ENCODE peak calls at places on chromosomes 7 and 10, in six cellular contexts. One of them, this sample, is unnamed.
A peak's percentile ranks its signal among the peaks of the same experiment; 100 is the strongest.

GRCh38 chr7:158997110-158997453 is 140.7 kb downstream of the DYNC2I1 start:
- DNase-seq in Panc1: no peak
- DNase-seq in HTR-8/SVneo: no peak
- DNase-seq in NCI-H146: no peak
- DNase-seq in AG08395: no peak
- DNase-seq in neural progenitor cell: no peak
- DNase-seq in this sample: no peak

GRCh38 chr10:116985611-116986010 is 19.4 kb downstream of the SHTN1 start:
- DNase-seq in neural progenitor cell: no peak
- DNase-seq in HTR-8/SVneo: no peak
- DNase-seq in AG08395: no peak
- DNase-seq in Panc1: no peak
- DNase-seq in NCI-H146: no peak
- DNase-seq in this sample: no peak

GRCh38 chr10:97292862-97293198 is 393 bp upstream of the ARHGAP19 start:
- DNase-seq in NCI-H146: no peak
- DNase-seq in HTR-8/SVneo: no peak
- DNase-seq in AG08395: no peak
- DNase-seq in neural progenitor cell: no peak
- DNase-seq in Panc1: no peak
- DNase-seq in this sample: no peak

GRCh38 chr7:70949862-70950261 is 182.1 kb upstream of the GALNT17 start:
- DNase-seq in HTR-8/SVneo: no peak
- DNase-seq in Panc1: no peak
- DNase-seq in AG08395: no peak
- DNase-seq in neural progenitor cell: no peak
- DNase-seq in NCI-H146: no peak
- DNase-seq in this sample: no peak

GRCh38 chr10:32065871-32066270 is 9.6 kb upstream of the KIF5B start:
- DNase-seq in NCI-H146: no peak
- DNase-seq in HTR-8/SVneo: peak; percentile 61
- DNase-seq in Panc1: no peak
- DNase-seq in AG08395: peak; percentile 48
- DNase-seq in neural progenitor cell: no peak
- DNase-seq in this sample: peak; percentile 28

GRCh38 chr7:43921423-43921822 is 4.8 kb upstream of the UBE2D4 start:
- DNase-seq in Panc1: no peak
- DNase-seq in neural progenitor cell: no peak
- DNase-seq in NCI-H146: no peak
- DNase-seq in HTR-8/SVneo: no peak
- DNase-seq in AG08395: no peak
- DNase-seq in this sample: no peak

GRCh38 chr7:107622429-107622828 is 38.2 kb upstream of the SLC26A4 start:
- DNase-seq in HTR-8/SVneo: no peak
- DNase-seq in Panc1: no peak
- DNase-seq in AG08395: peak; percentile 84
- DNase-seq in neural progenitor cell: no peak
- DNase-seq in NCI-H146: no peak
- DNase-seq in this sample: peak; percentile 32

GRCh38 chr10:23194966-23195845 is 3.1 kb downstream of the PTF1A start:
- DNase-seq in HTR-8/SVneo: no peak
- DNase-seq in NCI-H146: no peak
- DNase-seq in neural progenitor cell: peak; percentile 68
- DNase-seq in Panc1: no peak
- DNase-seq in AG08395: no peak
- DNase-seq in this sample: no peak

GRCh38 chr7:70915067-70915466 is 216.9 kb upstream of the GALNT17 start:
- DNase-seq in HTR-8/SVneo: no peak
- DNase-seq in AG08395: no peak
- DNase-seq in NCI-H146: no peak
- DNase-seq in neural progenitor cell: no peak
- DNase-seq in Panc1: no peak
- DNase-seq in this sample: no peak

GRCh38 chr7:19421871-19422270 is 276.6 kb upstream of the FERD3L start:
- DNase-seq in neural progenitor cell: no peak
- DNase-seq in Panc1: no peak
- DNase-seq in HTR-8/SVneo: no peak
- DNase-seq in NCI-H146: no peak
- DNase-seq in AG08395: no peak
- DNase-seq in this sample: no peak

GRCh38 chr7:130758429-130759056 is 24.5 kb upstream of the KLF14 start:
- DNase-seq in Panc1: peak; percentile 33
- DNase-seq in NCI-H146: peak; percentile 21
- DNase-seq in neural progenitor cell: peak; percentile 61
- DNase-seq in AG08395: peak; percentile 59
- DNase-seq in HTR-8/SVneo: peak; percentile 38
- DNase-seq in this sample: peak; percentile 34

GRCh38 chr7:150781016-150781415 is 19.1 kb downstream of the TMEM176B start:
- DNase-seq in NCI-H146: no peak
- DNase-seq in Panc1: no peak
- DNase-seq in AG08395: no peak
- DNase-seq in neural progenitor cell: no peak
- DNase-seq in HTR-8/SVneo: no peak
- DNase-seq in this sample: no peak